ENCODE peak calls at places on chromosomes 3 and 15, in eight cellular contexts. C, W, D, A, Y, V, Z and F are unnamed samples.

GRCh38 chr3:89145995-89146394 is 38.6 kb downstream of the EPHA3 start:
- DNase-seq in A (no peak), C (peak; percentile 90), Z (peak; percentile 95), D (no peak), W (peak; percentile 95), V (peak; percentile 86), Y (no peak), F (no peak)

GRCh38 chr3:10173926-10174435 is 9.3 kb downstream of the IRAK2 start:
- DNase-seq in V (peak; percentile 100), Z (peak; percentile 97), C (peak; percentile 99), D (no peak), W (peak; percentile 99), Y (no peak), A (peak; percentile 61), F (peak; percentile 88)

GRCh38 chr3:150763122-150763840 is at the start of gene SIAH2:
- DNase-seq in V (peak; percentile 93), W (peak; percentile 94), Z (peak; percentile 98), C (peak; percentile 96), A (peak; percentile 92), Y (peak; percentile 92), D (peak; percentile 96), F (peak; percentile 98)

GRCh38 chr15:74384566-74385441 is 17.4 kb upstream of the CYP11A1 start:
- DNase-seq in C (no peak), Y (no peak), A (no peak), D (peak; percentile 89), W (peak; percentile 82), Z (peak; percentile 69), V (no peak), F (no peak)

GRCh38 chr3:46693038-46693896 is at the start of gene ALS2CL:
- DNase-seq in W (peak; percentile 6), C (peak; percentile 57), Y (peak; percentile 90), A (peak; percentile 90), Z (peak; percentile 66), V (no peak), D (peak; percentile 59), F (peak; percentile 90)

GRCh38 chr15:78206326-78207109 is 27.8 kb downstream of the ACSBG1 start:
- DNase-seq in Y (peak; percentile 54), D (no peak), C (no peak), A (no peak), V (peak; percentile 14), Z (peak; percentile 58), W (peak; percentile 53), F (no peak)

GRCh38 chr3:47578691-47579632 is at the start of gene CSPG5:
- DNase-seq in Z (peak; percentile 50), V (no peak), D (peak; percentile 4), A (peak; percentile 72), Y (peak; percentile 78), C (peak; percentile 14), W (no peak), F (peak; percentile 75)

GRCh38 chr15:65981837-65982696 is 112.8 kb downstream of the RAB11A start:
- DNase-seq in Z (no peak), V (no peak), A (peak; percentile 53), W (no peak), D (peak; percentile 37), C (no peak), Y (peak; percentile 96), F (peak; percentile 86)

GRCh38 chr3:38374221-38374620 is 27.6 kb downstream of the XYLB start:
- DNase-seq in Y (no peak), W (no peak), A (no peak), C (no peak), Z (no peak), D (no peak), V (no peak), F (no peak)

GRCh38 chr15:100725121-100726069 is 123.0 kb downstream of the ASB7 start:
- DNase-seq in W (peak; percentile 95), V (peak; percentile 93), C (peak; percentile 81), Y (peak; percentile 37), Z (peak; percentile 82), D (no peak), A (no peak), F (no peak)

GRCh38 chr3:141876381-141876890 is at the start of gene ATP1B3:
- DNase-seq in V (peak; percentile 78), W (peak; percentile 83), Z (peak; percentile 94), A (peak; percentile 93), Y (peak; percentile 89), D (peak; percentile 89), C (peak; percentile 86), F (peak; percentile 95)

GRCh38 chr3:172449468-172450149 is 1.4 kb upstream of the GHSR start:
- DNase-seq in Y (peak; percentile 93), A (peak; percentile 28), C (peak; percentile 52), V (peak; percentile 25), D (no peak), W (peak; percentile 44), Z (peak; percentile 65), F (peak; percentile 72)

GRCh38 chr3:161316006-161316689 is 55.2 kb downstream of the SPTSSB start:
- DNase-seq in W (peak; percentile 66), A (no peak), C (no peak), Y (no peak), Z (peak; percentile 21), V (no peak), D (no peak), F (no peak)

GRCh38 chr15:96693990-96694517 is 363.6 kb downstream of the NR2F2 start:
- DNase-seq in D (no peak), W (no peak), Y (no peak), C (peak; percentile 49), A (no peak), V (no peak), Z (no peak), F (no peak)

GRCh38 chr3:111712294-111713180 is 117.4 kb upstream of the ZBED2 start:
- DNase-seq in D (no peak), A (no peak), Z (peak; percentile 84), C (no peak), Y (no peak), V (no peak), W (peak; percentile 64), F (peak; percentile 70)

GRCh38 chr3:63795438-63795837 is 23.7 kb upstream of the C3orf49 start:
- DNase-seq in D (no peak), A (no peak), W (no peak), Z (no peak), C (no peak), V (no peak), Y (no peak), F (no peak)

GRCh38 chr3:56370991-56371775 is 97.1 kb downstream of the ERC2 start:
- DNase-seq in W (no peak), Z (no peak), C (no peak), A (no peak), D (no peak), V (no peak), Y (no peak), F (no peak)

GRCh38 chr3:161263057-161263456 is 41.9 kb downstream of the NMD3 start:
- DNase-seq in Y (no peak), W (peak; percentile 75), A (no peak), Z (peak; percentile 88), V (peak; percentile 65), D (no peak), C (peak; percentile 67), F (no peak)

GRCh38 chr3:171023566-171023965 is 3.0 kb downstream of the SLC2A2 start:
- DNase-seq in D (no peak), Y (no peak), W (no peak), Z (no peak), V (no peak), A (no peak), C (no peak), F (no peak)

GRCh38 chr15:66138096-66138783 is 115.3 kb downstream of the MEGF11 start:
- DNase-seq in A (no peak), D (no peak), C (no peak), V (no peak), Y (no peak), Z (no peak), W (no peak), F (no peak)

GRCh38 chr3:76991165-76991564 is 48.7 kb upstream of the ROBO2 start:
- DNase-seq in C (no peak), A (no peak), Y (no peak), D (no peak), W (no peak), Z (no peak), V (no peak), F (no peak)

GRCh38 chr3:18443670-18444596 is 18.8 kb upstream of the SATB1 start:
- DNase-seq in C (no peak), V (no peak), Z (peak; percentile 46), D (no peak), Y (peak; percentile 85), W (peak; percentile 24), A (no peak), F (peak; percentile 74)

DNA sequence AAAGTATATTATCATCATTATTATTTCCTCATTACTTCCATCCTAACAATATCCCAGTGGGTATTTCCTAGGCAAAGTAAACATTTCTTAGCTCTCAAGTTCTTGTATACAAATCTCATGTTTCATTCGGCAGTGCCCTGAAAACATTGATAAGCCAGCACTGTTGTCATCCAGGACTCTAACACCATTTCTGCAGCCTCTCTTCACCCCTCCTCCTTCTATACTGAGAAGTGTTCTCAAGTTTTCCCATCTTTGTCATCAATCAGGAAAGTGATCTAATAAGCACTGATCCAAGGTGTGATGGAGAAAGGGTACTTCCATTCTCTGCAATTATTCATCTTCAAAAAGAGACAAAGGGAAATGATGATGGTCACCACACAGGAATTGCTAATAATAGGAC is 168.4 kb upstream of the CCDC54 start:
- DNase-seq in C (peak; percentile 77), W (no peak), Z (no peak), V (peak; percentile 51), Y (no peak), D (no peak), A (no peak), F (no peak)
- H3K9ac ChIP-seq in C (peak overlapping the region; percentile 4), W (no peak overlapping the region), Z (peak overlapping the region; percentile 3), V (no peak overlapping the region), Y (no peak overlapping the region), D (no peak overlapping the region), A (no peak overlapping the region), F (no peak overlapping the region)

GRCh38 chr15:90203922-90204321 is 2.8 kb downstream of the SEMA4B start:
- DNase-seq in W (no peak), D (no peak), Z (no peak), A (no peak), V (no peak), Y (no peak), C (no peak), F (peak; percentile 91)
- H3K4me1 ChIP-seq in W (no peaks in the 10 kb centered on the region), D (peaks cover 10% of the 10 kb centered on the region), Z (no peaks in the 10 kb centered on the region), A (peaks cover 26% of the 10 kb centered on the region), V (peaks cover 7% of the 10 kb centered on the region), Y (peaks cover 3% of the 10 kb centered on the region), C (peaks cover 29% of the 10 kb centered on the region), F (peaks cover 11% of the 10 kb centered on the region)

DNA sequence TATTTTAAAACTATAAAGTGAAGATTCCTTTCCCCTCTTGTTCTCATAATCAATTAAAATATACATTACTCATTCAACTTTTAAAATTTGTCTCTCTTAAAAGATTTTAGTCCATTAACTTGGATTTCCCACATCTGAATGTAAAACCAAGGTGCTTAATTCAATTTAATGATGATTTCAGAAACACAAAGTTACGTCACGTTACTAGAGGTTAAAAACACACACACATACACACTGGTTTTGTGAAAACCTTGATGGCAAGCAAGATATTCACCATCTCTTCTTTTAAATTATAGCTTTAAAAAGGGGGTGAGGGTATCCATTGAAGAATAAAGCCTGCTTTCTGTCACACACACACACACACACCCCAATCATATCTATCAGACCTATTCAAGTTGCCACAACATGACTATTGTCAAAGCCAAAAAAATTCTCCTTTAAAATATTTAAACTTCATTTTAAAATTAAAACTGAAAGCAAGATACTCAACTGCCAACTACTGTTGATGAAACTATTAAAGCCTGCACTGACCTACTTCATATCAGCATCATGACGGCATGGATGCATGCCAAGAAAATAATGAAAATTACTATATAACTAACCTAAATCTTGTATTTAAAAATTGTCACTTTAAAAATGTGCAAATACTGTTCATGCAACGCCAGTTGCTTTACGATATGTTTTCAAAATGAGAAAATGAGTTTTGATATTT is 2.1 kb downstream of the RFX7 start:
- DNase-seq in W (no peak), C (no peak), Z (peak; percentile 40), Y (no peak), V (peak; percentile 10), D (peak; percentile 43), A (no peak), F (no peak)
- H3K9ac ChIP-seq in W (no peak overlapping the region), C (peak overlapping the region; percentile 89), Z (peak overlapping the region; percentile 88), Y (no peak overlapping the region), V (peak overlapping the region; percentile 53), D (peak overlapping the region; percentile 24), A (peak overlapping the region; percentile 70), F (no peak overlapping the region)

GRCh38 chr3:194135516-194135805 is 487 bp upstream of the HES1 start:
- DNase-seq in Z (peak; percentile 48), V (no peak), A (no peak), Y (peak; percentile 59), W (no peak), C (no peak), D (no peak), F (no peak)
- H3K4me1 ChIP-seq in Z (peaks cover 36% of the 10 kb centered on the region), V (peaks cover 7% of the 10 kb centered on the region), A (peaks cover 52% of the 10 kb centered on the region), Y (peaks cover 20% of the 10 kb centered on the region), W (peaks cover 20% of the 10 kb centered on the region), C (peaks cover 26% of the 10 kb centered on the region), D (peaks cover 56% of the 10 kb centered on the region), F (peaks cover 34% of the 10 kb centered on the region)